ENCODE peak calls at places on chromosome 10, in nine cellular contexts. One of them, this sample, is unnamed.

GRCh38 chr10:91409069-91409868 is 875 bp upstream of the HECTD2 start:
- DNase-seq in upper lobe of right lung: peak; percentile 88
- DNase-seq in astrocyte of the cerebellum: peak; percentile 69
- DNase-seq in foreskin fibroblast: peak; percentile 76
- DNase-seq in astrocyte: peak; percentile 91
- DNase-seq in breast epithelium: peak; percentile 85
- DNase-seq in AG04450: no peak
- DNase-seq in neural progenitor cell: peak; percentile 82
- DNase-seq in fibroblast of mammary gland: peak; percentile 86
- DNase-seq in this sample: peak; percentile 90

GRCh38 chr10:11896549-11897200 is 73.5 kb downstream of the PROSER2 start:
- DNase-seq in breast epithelium: no peak
- DNase-seq in astrocyte of the cerebellum: no peak
- DNase-seq in astrocyte: no peak
- DNase-seq in neural progenitor cell: no peak
- DNase-seq in foreskin fibroblast: no peak
- DNase-seq in fibroblast of mammary gland: no peak
- DNase-seq in upper lobe of right lung: peak; percentile 22
- DNase-seq in AG04450: no peak
- DNase-seq in this sample: no peak

GRCh38 chr10:102647433-102648268 is 3.4 kb downstream of the TRIM8 start:
- DNase-seq in neural progenitor cell: no peak
- DNase-seq in breast epithelium: no peak
- DNase-seq in foreskin fibroblast: no peak
- DNase-seq in AG04450: no peak
- DNase-seq in upper lobe of right lung: no peak
- DNase-seq in astrocyte: no peak
- DNase-seq in fibroblast of mammary gland: no peak
- DNase-seq in astrocyte of the cerebellum: no peak
- DNase-seq in this sample: peak; percentile 50

GRCh38 chr10:96285331-96285752 is 14.0 kb upstream of the BLNK start:
- DNase-seq in foreskin fibroblast: no peak
- DNase-seq in breast epithelium: no peak
- DNase-seq in fibroblast of mammary gland: no peak
- DNase-seq in upper lobe of right lung: no peak
- DNase-seq in neural progenitor cell: peak; percentile 45
- DNase-seq in astrocyte of the cerebellum: no peak
- DNase-seq in AG04450: no peak
- DNase-seq in astrocyte: no peak
- DNase-seq in this sample: no peak

GRCh38 chr10:92880233-92880861 is 32.0 kb downstream of the EXOC6 start:
- DNase-seq in fibroblast of mammary gland: peak; percentile 60
- DNase-seq in AG04450: peak; percentile 24
- DNase-seq in upper lobe of right lung: no peak
- DNase-seq in breast epithelium: no peak
- DNase-seq in astrocyte of the cerebellum: peak; percentile 37
- DNase-seq in neural progenitor cell: peak; percentile 59
- DNase-seq in astrocyte: peak; percentile 34
- DNase-seq in foreskin fibroblast: peak; percentile 24
- DNase-seq in this sample: no peak

GRCh38 chr10:123154943-123155505 is 822 bp downstream of the BUB3 start:
- DNase-seq in breast epithelium: peak; percentile 17
- DNase-seq in AG04450: no peak
- DNase-seq in foreskin fibroblast: peak; percentile 29
- DNase-seq in fibroblast of mammary gland: peak; percentile 48
- DNase-seq in upper lobe of right lung: peak; percentile 72
- DNase-seq in astrocyte: peak; percentile 50
- DNase-seq in neural progenitor cell: no peak
- DNase-seq in astrocyte of the cerebellum: no peak
- DNase-seq in this sample: no peak

GRCh38 chr10:78759448-78760120 is 309.2 kb upstream of the ZMIZ1 start:
- DNase-seq in AG04450: no peak
- DNase-seq in neural progenitor cell: no peak
- DNase-seq in fibroblast of mammary gland: no peak
- DNase-seq in astrocyte: no peak
- DNase-seq in breast epithelium: no peak
- DNase-seq in upper lobe of right lung: peak; percentile 48
- DNase-seq in foreskin fibroblast: no peak
- DNase-seq in astrocyte of the cerebellum: no peak
- DNase-seq in this sample: no peak

GRCh38 chr10:93334901-93335312 is 147.2 kb downstream of the MYOF start:
- DNase-seq in astrocyte of the cerebellum: no peak
- DNase-seq in AG04450: no peak
- DNase-seq in upper lobe of right lung: no peak
- DNase-seq in breast epithelium: peak; percentile 20
- DNase-seq in astrocyte: peak; percentile 49
- DNase-seq in neural progenitor cell: no peak
- DNase-seq in fibroblast of mammary gland: no peak
- DNase-seq in foreskin fibroblast: peak; percentile 51
- DNase-seq in this sample: no peak

GRCh38 chr10:30986027-30986672 is 45.5 kb downstream of the ZNF438 start:
- DNase-seq in astrocyte: peak; percentile 43
- DNase-seq in neural progenitor cell: no peak
- DNase-seq in fibroblast of mammary gland: peak; percentile 72
- DNase-seq in breast epithelium: no peak
- DNase-seq in AG04450: peak; percentile 16
- DNase-seq in astrocyte of the cerebellum: no peak
- DNase-seq in upper lobe of right lung: no peak
- DNase-seq in foreskin fibroblast: peak; percentile 56
- DNase-seq in this sample: no peak

GRCh38 chr10:113854019-113854756 is at the start of the genes DCLRE1A and NHLRC2:
- DNase-seq in AG04450: peak; percentile 30
- DNase-seq in neural progenitor cell: peak; percentile 88
- DNase-seq in foreskin fibroblast: peak; percentile 57
- DNase-seq in fibroblast of mammary gland: peak; percentile 77
- DNase-seq in upper lobe of right lung: peak; percentile 90
- DNase-seq in astrocyte of the cerebellum: peak; percentile 50
- DNase-seq in astrocyte: peak; percentile 64
- DNase-seq in breast epithelium: peak; percentile 51
- DNase-seq in this sample: peak; percentile 83

GRCh38 chr10:26759008-26759407 is 61.5 kb downstream of the PDSS1 start:
- DNase-seq in astrocyte: no peak
- DNase-seq in foreskin fibroblast: no peak
- DNase-seq in astrocyte of the cerebellum: no peak
- DNase-seq in neural progenitor cell: peak; percentile 55
- DNase-seq in fibroblast of mammary gland: no peak
- DNase-seq in upper lobe of right lung: no peak
- DNase-seq in breast epithelium: no peak
- DNase-seq in AG04450: no peak
- DNase-seq in this sample: no peak

DNA sequence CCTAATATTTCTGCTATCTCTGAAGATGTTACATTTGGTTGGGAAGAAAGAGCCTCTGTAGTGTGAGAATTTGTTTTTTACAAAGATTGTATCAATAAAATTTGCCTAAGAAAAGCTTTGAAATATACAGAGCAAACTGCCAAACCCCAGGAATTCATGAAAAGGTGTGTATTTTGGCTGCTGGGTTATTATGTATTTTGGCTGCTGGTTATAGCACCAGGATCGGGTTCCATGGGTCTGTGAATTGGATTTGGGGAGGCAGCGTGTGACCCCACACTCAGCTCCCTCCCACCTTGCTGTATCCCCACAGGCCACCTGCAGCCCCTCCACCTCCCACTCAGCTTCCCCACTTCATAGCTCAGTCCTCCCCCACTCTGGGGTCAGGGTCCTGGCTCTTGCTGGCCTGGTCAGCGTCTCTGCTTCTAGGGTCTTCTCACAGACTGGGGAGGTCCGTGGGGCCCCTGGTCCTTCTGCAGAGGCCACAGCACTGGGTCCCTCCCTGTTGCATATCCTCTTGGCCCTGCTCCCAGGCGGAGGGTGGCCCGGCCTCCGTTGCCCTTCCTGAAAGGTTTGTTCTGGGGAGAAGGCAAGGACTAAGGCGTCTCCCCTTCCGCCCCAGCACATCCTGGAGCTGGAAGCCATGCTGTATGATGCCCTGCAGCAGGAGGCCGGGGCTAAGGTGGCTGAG is 24.0 kb upstream of the DPYSL4 start:
- DNase-seq in breast epithelium: no peak
- DNase-seq in neural progenitor cell: no peak
- DNase-seq in AG04450: no peak
- DNase-seq in fibroblast of mammary gland: no peak
- DNase-seq in astrocyte: no peak
- DNase-seq in astrocyte of the cerebellum: no peak
- DNase-seq in upper lobe of right lung: no peak
- DNase-seq in foreskin fibroblast: no peak
- DNase-seq in this sample: peak; percentile 19
- H3K4me3 ChIP-seq in breast epithelium: no peak overlapping the region
- H3K4me3 ChIP-seq in neural progenitor cell: peak overlapping the region; percentile 17
- H3K4me3 ChIP-seq in AG04450: no peak overlapping the region
- H3K4me3 ChIP-seq in fibroblast of mammary gland: no peak overlapping the region
- H3K4me3 ChIP-seq in astrocyte: no peak overlapping the region
- H3K4me3 ChIP-seq in astrocyte of the cerebellum: no peak overlapping the region
- H3K4me3 ChIP-seq in upper lobe of right lung: no peak overlapping the region
- H3K4me3 ChIP-seq in foreskin fibroblast: no peak overlapping the region
- H3K4me3 ChIP-seq in this sample: no peak overlapping the region

GRCh38 chr10:34655286-34656170 is 159.6 kb downstream of the PARD3 start:
- DNase-seq in neural progenitor cell: peak; percentile 72
- DNase-seq in astrocyte: peak; percentile 50
- DNase-seq in foreskin fibroblast: peak; percentile 52
- DNase-seq in fibroblast of mammary gland: peak; percentile 76
- DNase-seq in AG04450: peak; percentile 39
- DNase-seq in upper lobe of right lung: no peak
- DNase-seq in breast epithelium: peak; percentile 36
- DNase-seq in astrocyte of the cerebellum: peak; percentile 76
- DNase-seq in this sample: no peak
- TF ChIP-seq CTCF in neural progenitor cell: peak; percentile 79
- TF ChIP-seq CTCF in astrocyte: peak; percentile 85
- TF ChIP-seq CTCF in foreskin fibroblast: peak; percentile 60
- TF ChIP-seq CTCF in fibroblast of mammary gland: peak; percentile 85
- TF ChIP-seq CTCF in AG04450: peak; percentile 80
- TF ChIP-seq CTCF in upper lobe of right lung: peak; percentile 66
- TF ChIP-seq CTCF in breast epithelium: peak; percentile 69
- TF ChIP-seq CTCF in astrocyte of the cerebellum: peak; percentile 77
- TF ChIP-seq CTCF in this sample: peak; percentile 69

DNA sequence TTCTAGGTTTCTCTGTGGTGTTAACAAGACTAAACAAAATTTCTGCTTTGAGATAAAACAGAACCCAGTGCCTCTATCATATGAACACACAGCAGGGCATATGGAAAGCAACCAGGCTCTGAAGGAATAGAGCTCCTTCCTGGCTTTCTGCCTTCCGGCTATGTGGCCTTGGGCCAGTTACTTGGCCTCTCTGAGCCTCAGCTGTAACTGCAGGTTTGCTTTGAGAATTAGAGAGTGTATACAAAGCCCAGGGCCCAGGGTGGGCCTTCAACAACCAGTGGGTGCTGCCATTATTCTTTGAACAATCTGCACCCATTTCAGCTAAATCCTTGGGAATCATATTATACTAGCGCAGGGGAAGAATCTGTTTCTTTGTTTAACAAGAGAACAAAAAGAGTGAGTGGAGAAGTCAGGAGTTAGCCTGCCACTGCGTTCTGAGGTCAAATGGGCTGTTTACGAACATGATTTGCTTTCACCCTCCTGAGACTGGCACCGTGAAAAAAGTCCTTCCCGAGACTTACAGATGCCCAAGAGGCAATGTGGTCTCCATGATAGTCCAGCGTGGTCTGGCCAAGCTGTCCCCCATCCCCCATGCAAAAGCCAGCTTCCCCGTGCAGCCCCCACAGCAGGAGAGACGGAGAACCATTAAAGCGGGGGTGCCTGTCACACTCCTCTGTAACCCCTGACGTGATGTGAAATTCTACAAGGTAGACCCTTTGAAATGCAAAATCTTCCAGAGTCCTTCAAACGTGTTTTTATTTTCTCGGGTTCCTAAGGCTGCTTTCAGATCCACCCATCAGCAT is 4.9 kb downstream of the FAM53B start:
- DNase-seq in astrocyte of the cerebellum: no peak
- DNase-seq in AG04450: no peak
- DNase-seq in fibroblast of mammary gland: no peak
- DNase-seq in neural progenitor cell: peak; percentile 27
- DNase-seq in astrocyte: no peak
- DNase-seq in upper lobe of right lung: no peak
- DNase-seq in breast epithelium: no peak
- DNase-seq in foreskin fibroblast: no peak
- DNase-seq in this sample: no peak
- H3K4me3 ChIP-seq in astrocyte of the cerebellum: no peak overlapping the region
- H3K4me3 ChIP-seq in AG04450: no peak overlapping the region
- H3K4me3 ChIP-seq in fibroblast of mammary gland: no peak overlapping the region
- H3K4me3 ChIP-seq in neural progenitor cell: peak overlapping the region; percentile 24
- H3K4me3 ChIP-seq in astrocyte: no peak overlapping the region
- H3K4me3 ChIP-seq in upper lobe of right lung: no peak overlapping the region
- H3K4me3 ChIP-seq in breast epithelium: no peak overlapping the region
- H3K4me3 ChIP-seq in foreskin fibroblast: no peak overlapping the region
- H3K4me3 ChIP-seq in this sample: no peak overlapping the region

DNA sequence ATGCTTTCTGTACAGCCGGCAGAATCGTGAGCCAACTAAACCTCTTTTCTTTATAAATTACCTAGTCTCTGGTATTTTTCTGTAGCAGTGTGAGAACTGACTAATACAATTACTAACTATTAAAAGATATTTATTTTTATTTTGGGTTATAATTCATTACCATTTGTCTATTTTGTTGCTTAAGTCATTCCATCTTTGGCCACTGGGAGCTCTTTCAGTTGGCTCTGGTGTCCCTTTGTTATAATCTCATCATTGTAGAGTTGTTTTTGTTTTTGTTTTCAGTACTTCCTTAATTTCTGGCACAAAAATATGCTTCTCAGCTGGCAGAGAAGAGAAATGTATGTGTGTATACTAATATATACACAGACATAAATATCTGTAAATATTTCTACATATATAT is 807.9 kb upstream of the MBL2 start:
- DNase-seq in astrocyte: no peak
- DNase-seq in fibroblast of mammary gland: no peak
- DNase-seq in breast epithelium: no peak
- DNase-seq in astrocyte of the cerebellum: no peak
- DNase-seq in AG04450: no peak
- DNase-seq in foreskin fibroblast: no peak
- DNase-seq in upper lobe of right lung: no peak
- DNase-seq in neural progenitor cell: no peak
- DNase-seq in this sample: no peak
- TF ChIP-seq CTCF in astrocyte: no peak
- TF ChIP-seq CTCF in fibroblast of mammary gland: no peak
- TF ChIP-seq CTCF in breast epithelium: no peak
- TF ChIP-seq CTCF in astrocyte of the cerebellum: no peak
- TF ChIP-seq CTCF in AG04450: no peak
- TF ChIP-seq CTCF in foreskin fibroblast: no peak
- TF ChIP-seq CTCF in upper lobe of right lung: no peak
- TF ChIP-seq CTCF in neural progenitor cell: peak; percentile 19
- TF ChIP-seq CTCF in this sample: no peak

DNA sequence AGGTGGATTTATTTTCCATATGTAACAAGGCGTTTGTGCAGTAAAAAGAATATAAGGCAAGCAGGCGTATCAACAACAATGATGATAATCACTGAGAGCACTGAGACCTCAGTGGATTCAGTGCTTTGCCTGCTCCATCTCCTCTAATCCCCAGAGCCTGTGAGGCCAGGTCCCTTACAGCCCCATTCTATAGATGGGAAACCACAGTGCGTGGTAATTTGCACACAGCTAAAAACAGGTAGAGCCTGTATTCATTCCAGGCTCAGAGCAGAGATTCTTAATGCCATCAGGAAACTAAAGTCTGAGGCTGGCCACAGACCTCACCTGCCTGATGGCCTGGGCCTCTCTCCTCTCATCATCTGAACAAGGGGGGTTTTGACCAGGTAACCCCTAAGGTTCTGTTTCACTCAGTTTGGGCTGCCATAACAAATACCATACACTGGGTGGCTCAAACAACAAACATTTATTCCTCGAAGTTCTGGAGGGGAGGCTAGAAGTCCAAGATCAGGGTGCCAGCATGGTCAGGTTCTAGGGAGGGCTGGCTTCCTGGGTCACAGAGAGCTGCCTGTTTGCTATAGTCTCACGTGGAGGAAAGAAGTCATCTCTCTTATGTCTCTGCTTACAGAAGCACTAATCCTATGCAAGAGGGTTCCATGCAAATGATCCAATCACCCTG is 10.3 kb upstream of the RASSF4 start:
- DNase-seq in foreskin fibroblast: no peak
- DNase-seq in neural progenitor cell: no peak
- DNase-seq in AG04450: no peak
- DNase-seq in astrocyte of the cerebellum: no peak
- DNase-seq in astrocyte: no peak
- DNase-seq in upper lobe of right lung: no peak
- DNase-seq in fibroblast of mammary gland: no peak
- DNase-seq in breast epithelium: no peak
- DNase-seq in this sample: no peak
- H3K4me3 ChIP-seq in foreskin fibroblast: no peak overlapping the region
- H3K4me3 ChIP-seq in neural progenitor cell: no peak overlapping the region
- H3K4me3 ChIP-seq in AG04450: no peak overlapping the region
- H3K4me3 ChIP-seq in astrocyte of the cerebellum: no peak overlapping the region
- H3K4me3 ChIP-seq in astrocyte: no peak overlapping the region
- H3K4me3 ChIP-seq in upper lobe of right lung: no peak overlapping the region
- H3K4me3 ChIP-seq in fibroblast of mammary gland: no peak overlapping the region
- H3K4me3 ChIP-seq in breast epithelium: no peak overlapping the region
- H3K4me3 ChIP-seq in this sample: no peak overlapping the region